ENCODE peak calls at places on chromosome 20, in seven cellular contexts. One of them, this sample, is unnamed.

GRCh38 chr20:33490023-33490933 is at the start of gene CBFA2T2:
- DNase-seq in upper lobe of right lung: peak; percentile 89
- DNase-seq in PC-3: peak; percentile 44
- DNase-seq in astrocyte: peak; percentile 45
- DNase-seq in cardiac muscle cell: peak; percentile 73
- DNase-seq in left lung: peak; percentile 74
- DNase-seq in Peyer's patch: peak; percentile 57
- DNase-seq in this sample: no peak

GRCh38 chr20:7361321-7361720 is 578.9 kb downstream of the HAO1 start:
- DNase-seq in upper lobe of right lung: no peak
- DNase-seq in PC-3: no peak
- DNase-seq in astrocyte: no peak
- DNase-seq in cardiac muscle cell: no peak
- DNase-seq in left lung: no peak
- DNase-seq in Peyer's patch: no peak
- DNase-seq in this sample: no peak

GRCh38 chr20:16096756-16097326 is 476.4 kb downstream of the KIF16B start:
- DNase-seq in upper lobe of right lung: no peak
- DNase-seq in PC-3: no peak
- DNase-seq in astrocyte: no peak
- DNase-seq in cardiac muscle cell: no peak
- DNase-seq in left lung: no peak
- DNase-seq in Peyer's patch: no peak
- DNase-seq in this sample: no peak

GRCh38 chr20:16708590-16708989 is 21.2 kb upstream of the SNRPB2 start:
- DNase-seq in upper lobe of right lung: no peak
- DNase-seq in PC-3: peak; percentile 36
- DNase-seq in astrocyte: no peak
- DNase-seq in cardiac muscle cell: no peak
- DNase-seq in left lung: no peak
- DNase-seq in Peyer's patch: no peak
- DNase-seq in this sample: no peak

GRCh38 chr20:53735536-53736050 is 142.0 kb upstream of the ZNF217 start:
- DNase-seq in upper lobe of right lung: no peak
- DNase-seq in PC-3: peak; percentile 98
- DNase-seq in astrocyte: peak; percentile 98
- DNase-seq in cardiac muscle cell: peak; percentile 93
- DNase-seq in left lung: no peak
- DNase-seq in Peyer's patch: no peak
- DNase-seq in this sample: peak; percentile 87

GRCh38 chr20:39269031-39269461 is 306.9 kb downstream of the DHX35 start:
- DNase-seq in upper lobe of right lung: peak; percentile 76
- DNase-seq in PC-3: peak; percentile 41
- DNase-seq in astrocyte: no peak
- DNase-seq in cardiac muscle cell: peak; percentile 34
- DNase-seq in left lung: peak; percentile 36
- DNase-seq in Peyer's patch: peak; percentile 42
- DNase-seq in this sample: no peak

GRCh38 chr20:46439837-46440236 is 33.4 kb upstream of the ELMO2 start:
- DNase-seq in upper lobe of right lung: no peak
- DNase-seq in PC-3: no peak
- DNase-seq in astrocyte: no peak
- DNase-seq in cardiac muscle cell: no peak
- DNase-seq in left lung: no peak
- DNase-seq in Peyer's patch: no peak
- DNase-seq in this sample: no peak

GRCh38 chr20:44586986-44587980 is 4.9 kb downstream of the PKIG start:
- DNase-seq in upper lobe of right lung: no peak
- DNase-seq in PC-3: no peak
- DNase-seq in astrocyte: peak; percentile 33
- DNase-seq in cardiac muscle cell: no peak
- DNase-seq in left lung: no peak
- DNase-seq in Peyer's patch: peak; percentile 35
- DNase-seq in this sample: no peak

GRCh38 chr20:47396762-47397476 is 40.4 kb upstream of the ZMYND8 start:
- DNase-seq in upper lobe of right lung: no peak
- DNase-seq in PC-3: no peak
- DNase-seq in astrocyte: no peak
- DNase-seq in cardiac muscle cell: peak; percentile 20
- DNase-seq in left lung: no peak
- DNase-seq in Peyer's patch: no peak
- DNase-seq in this sample: no peak

GRCh38 chr20:32570401-32571190 is 14.5 kb downstream of the NOL4L start:
- DNase-seq in upper lobe of right lung: no peak
- DNase-seq in PC-3: no peak
- DNase-seq in astrocyte: no peak
- DNase-seq in cardiac muscle cell: peak; percentile 30
- DNase-seq in left lung: no peak
- DNase-seq in Peyer's patch: no peak
- DNase-seq in this sample: no peak

GRCh38 chr20:46914789-46915359 is 20.2 kb downstream of the EYA2 start:
- DNase-seq in upper lobe of right lung: no peak
- DNase-seq in PC-3: no peak
- DNase-seq in astrocyte: no peak
- DNase-seq in cardiac muscle cell: no peak
- DNase-seq in left lung: no peak
- DNase-seq in Peyer's patch: no peak
- DNase-seq in this sample: no peak

GRCh38 chr20:57048027-57048869 is 218.2 kb downstream of the BMP7 start:
- DNase-seq in upper lobe of right lung: peak; percentile 63
- DNase-seq in PC-3: peak; percentile 70
- DNase-seq in astrocyte: no peak
- DNase-seq in cardiac muscle cell: peak; percentile 40
- DNase-seq in left lung: no peak
- DNase-seq in Peyer's patch: no peak
- DNase-seq in this sample: no peak

GRCh38 chr20:63701051-63701328 is 4.5 kb downstream of the TNFRSF6B start:
- DNase-seq in upper lobe of right lung: no peak
- DNase-seq in PC-3: no peak
- DNase-seq in astrocyte: no peak
- DNase-seq in cardiac muscle cell: no peak
- DNase-seq in left lung: no peak
- DNase-seq in Peyer's patch: no peak
- DNase-seq in this sample: no peak

GRCh38 chr20:1958426-1958825 is 35.4 kb downstream of the PDYN start:
- DNase-seq in upper lobe of right lung: no peak
- DNase-seq in PC-3: no peak
- DNase-seq in astrocyte: no peak
- DNase-seq in cardiac muscle cell: no peak
- DNase-seq in left lung: no peak
- DNase-seq in Peyer's patch: no peak
- DNase-seq in this sample: no peak
- H3K36me3 ChIP-seq in upper lobe of right lung: no peaks in the 10 kb centered on the region
- H3K36me3 ChIP-seq in PC-3: no peaks in the 10 kb centered on the region
- H3K36me3 ChIP-seq in astrocyte: no peaks in the 10 kb centered on the region
- H3K36me3 ChIP-seq in cardiac muscle cell: no peaks in the 10 kb centered on the region
- H3K36me3 ChIP-seq in left lung: no peaks in the 10 kb centered on the region
- H3K36me3 ChIP-seq in Peyer's patch: no peaks in the 10 kb centered on the region
- H3K36me3 ChIP-seq in this sample: no peaks in the 10 kb centered on the region

GRCh38 chr20:3686867-3687321 is 5.1 kb upstream of the ADAM33 start:
- DNase-seq in upper lobe of right lung: no peak
- DNase-seq in PC-3: peak; percentile 72
- DNase-seq in astrocyte: peak; percentile 89
- DNase-seq in cardiac muscle cell: peak; percentile 95
- DNase-seq in left lung: peak; percentile 71
- DNase-seq in Peyer's patch: peak; percentile 25
- DNase-seq in this sample: peak; percentile 89
- TF ChIP-seq CTCF in upper lobe of right lung: no peak
- TF ChIP-seq CTCF in PC-3: no peak
- TF ChIP-seq CTCF in astrocyte: peak; percentile 20
- TF ChIP-seq CTCF in cardiac muscle cell: peak; percentile 8
- TF ChIP-seq CTCF in left lung: no peak
- TF ChIP-seq CTCF in Peyer's patch: no peak
- TF ChIP-seq CTCF in this sample: no peak

DNA sequence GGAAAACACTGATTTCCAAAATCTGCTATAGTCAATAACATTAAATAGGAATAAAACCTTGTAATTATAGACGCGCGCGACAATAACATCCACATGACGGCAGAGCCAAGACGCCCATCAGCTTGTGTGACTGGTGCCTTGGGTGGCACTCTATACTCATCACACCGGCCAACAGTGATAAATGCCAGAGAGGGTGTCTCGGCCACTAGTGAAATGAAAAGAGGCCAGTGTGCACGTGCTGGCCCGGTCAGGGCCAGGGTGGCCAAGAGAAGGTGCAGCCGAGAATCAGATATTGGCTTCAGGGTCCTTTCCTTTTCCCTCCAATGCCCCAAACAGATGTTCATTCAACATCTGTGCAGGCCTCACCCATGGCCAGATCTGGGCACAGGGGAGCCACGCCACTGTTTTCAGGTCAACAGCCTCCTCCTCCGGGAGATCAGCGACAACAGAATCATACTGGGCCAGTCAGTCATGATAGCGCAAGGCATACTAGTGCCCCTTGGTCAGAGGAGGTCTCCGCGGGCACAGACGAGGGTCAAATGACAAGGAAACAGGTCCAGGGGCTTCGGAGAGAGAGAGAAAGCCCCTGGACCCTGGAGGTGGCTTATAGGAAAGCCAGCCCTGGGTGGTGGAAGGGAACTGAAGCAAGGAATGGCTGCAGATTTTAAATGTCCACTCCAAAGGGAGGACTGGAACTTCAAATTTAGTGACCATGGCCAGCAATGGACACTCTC is 134.5 kb downstream of the PRND start:
- DNase-seq in upper lobe of right lung: no peak
- DNase-seq in PC-3: no peak
- DNase-seq in astrocyte: no peak
- DNase-seq in cardiac muscle cell: no peak
- DNase-seq in left lung: no peak
- DNase-seq in Peyer's patch: no peak
- DNase-seq in this sample: no peak
- H3K36me3 ChIP-seq in upper lobe of right lung: peaks cover 57% of the 10 kb centered on the region
- H3K36me3 ChIP-seq in PC-3: peaks cover 6% of the 10 kb centered on the region
- H3K36me3 ChIP-seq in astrocyte: peaks cover 19% of the 10 kb centered on the region
- H3K36me3 ChIP-seq in cardiac muscle cell: peaks cover 20% of the 10 kb centered on the region
- H3K36me3 ChIP-seq in left lung: peaks cover 75% of the 10 kb centered on the region
- H3K36me3 ChIP-seq in Peyer's patch: no peaks in the 10 kb centered on the region
- H3K36me3 ChIP-seq in this sample: peaks cover 3% of the 10 kb centered on the region

GRCh38 chr20:50281831-50282591 is 91.4 kb downstream of the CEBPB start:
- DNase-seq in upper lobe of right lung: no peak
- DNase-seq in PC-3: no peak
- DNase-seq in astrocyte: no peak
- DNase-seq in cardiac muscle cell: no peak
- DNase-seq in left lung: no peak
- DNase-seq in Peyer's patch: no peak
- DNase-seq in this sample: no peak
- TF ChIP-seq CTCF in upper lobe of right lung: peak; percentile 16
- TF ChIP-seq CTCF in PC-3: no peak
- TF ChIP-seq CTCF in astrocyte: no peak
- TF ChIP-seq CTCF in cardiac muscle cell: peak; percentile 17
- TF ChIP-seq CTCF in left lung: no peak
- TF ChIP-seq CTCF in Peyer's patch: no peak
- TF ChIP-seq CTCF in this sample: no peak

GRCh38 chr20:3325864-3326263 is 81.6 kb downstream of the DNAAF9 start:
- DNase-seq in upper lobe of right lung: no peak
- DNase-seq in PC-3: no peak
- DNase-seq in astrocyte: no peak
- DNase-seq in cardiac muscle cell: no peak
- DNase-seq in left lung: no peak
- DNase-seq in Peyer's patch: no peak
- DNase-seq in this sample: no peak

GRCh38 chr20:3330046-3330741 is 77.3 kb downstream of the DNAAF9 start:
- DNase-seq in upper lobe of right lung: no peak
- DNase-seq in PC-3: peak; percentile 19
- DNase-seq in astrocyte: no peak
- DNase-seq in cardiac muscle cell: peak; percentile 73
- DNase-seq in left lung: no peak
- DNase-seq in Peyer's patch: no peak
- DNase-seq in this sample: peak; percentile 36

GRCh38 chr20:3328501-3328900 is 79.0 kb downstream of the DNAAF9 start:
- DNase-seq in upper lobe of right lung: no peak
- DNase-seq in PC-3: no peak
- DNase-seq in astrocyte: no peak
- DNase-seq in cardiac muscle cell: no peak
- DNase-seq in left lung: no peak
- DNase-seq in Peyer's patch: no peak
- DNase-seq in this sample: no peak

GRCh38 chr20:3323398-3323797 is 84.1 kb downstream of the DNAAF9 start:
- DNase-seq in upper lobe of right lung: peak; percentile 68
- DNase-seq in PC-3: peak; percentile 20
- DNase-seq in astrocyte: no peak
- DNase-seq in cardiac muscle cell: peak; percentile 32
- DNase-seq in left lung: no peak
- DNase-seq in Peyer's patch: no peak
- DNase-seq in this sample: no peak

GRCh38 chr20:3326779-3327521 is 80.5 kb downstream of the DNAAF9 start:
- DNase-seq in upper lobe of right lung: no peak
- DNase-seq in PC-3: no peak
- DNase-seq in astrocyte: no peak
- DNase-seq in cardiac muscle cell: peak; percentile 47
- DNase-seq in left lung: no peak
- DNase-seq in Peyer's patch: no peak
- DNase-seq in this sample: no peak
- H3K36me3 ChIP-seq in upper lobe of right lung: peaks cover 49% of the 10 kb centered on the region
- H3K36me3 ChIP-seq in PC-3: no peaks in the 10 kb centered on the region
- H3K36me3 ChIP-seq in astrocyte: peaks cover 36% of the 10 kb centered on the region
- H3K36me3 ChIP-seq in cardiac muscle cell: peaks cover 13% of the 10 kb centered on the region
- H3K36me3 ChIP-seq in left lung: peaks cover 64% of the 10 kb centered on the region
- H3K36me3 ChIP-seq in Peyer's patch: no peaks in the 10 kb centered on the region
- H3K36me3 ChIP-seq in this sample: peaks cover 20% of the 10 kb centered on the region

This sample was measured in BJ.